ENCODE peak calls at places on chromosomes 11 and 22, in eight cellular contexts. O, Q, L, B, K, X, W and G are unnamed samples.

GRCh38 chr11:2399488-2400068 is 972 bp upstream of the TSSC4 start:
- DNase-seq in B (no peak), X (no peak), L (no peak), O (no peak), Q (no peak), W (no peak), K (no peak), G (no peak)

GRCh38 chr11:19819148-19819547 is 106.5 kb downstream of the NAV2 start:
- DNase-seq in K (no peak), Q (no peak), O (no peak), B (no peak), W (no peak), X (no peak), L (no peak), G (no peak)

GRCh38 chr11:87180743-87181142 is 143.0 kb downstream of the TMEM135 start:
- DNase-seq in K (no peak), B (no peak), O (no peak), W (peak; percentile 75), L (no peak), Q (no peak), X (no peak), G (no peak)

GRCh38 chr11:13333456-13333957 is 55.9 kb downstream of the BMAL1 start:
- DNase-seq in X (no peak), Q (no peak), B (no peak), O (no peak), K (no peak), L (no peak), W (peak; percentile 62), G (no peak)

GRCh38 chr11:7651140-7651551 is 22.2 kb downstream of the CYB5R2 start:
- DNase-seq in Q (no peak), O (no peak), L (no peak), W (no peak), B (no peak), X (peak; percentile 48), K (no peak), G (no peak)

GRCh38 chr11:111531687-111532364 is 8.7 kb upstream of the LAYN start:
- DNase-seq in L (no peak), W (peak; percentile 94), X (no peak), K (no peak), Q (no peak), O (no peak), B (no peak), G (no peak)

GRCh38 chr11:121613724-121614123 is 161.0 kb upstream of the SORL1-AS1 start:
- DNase-seq in X (no peak), L (no peak), B (no peak), Q (no peak), O (no peak), W (peak; percentile 13), K (no peak), G (no peak)

GRCh38 chr11:69860796-69861445 is 41.7 kb upstream of the FGF3 start:
- DNase-seq in O (no peak), L (no peak), K (no peak), X (no peak), Q (no peak), W (no peak), B (no peak), G (no peak)

GRCh38 chr11:47652070-47652469 is 9.7 kb upstream of the MTCH2 start:
- DNase-seq in B (no peak), K (no peak), W (no peak), Q (no peak), O (no peak), X (no peak), L (no peak), G (no peak)

GRCh38 chr22:18929459-18929858 is 6.6 kb downstream of the PRODH start:
- DNase-seq in X (no peak), B (peak; percentile 17), K (no peak), O (no peak), L (no peak), Q (no peak), W (no peak), G (no peak)

GRCh38 chr11:67483901-67484665 is 1.3 kb downstream of the AIP start:
- DNase-seq in Q (no peak), W (no peak), K (no peak), B (no peak), X (no peak), O (no peak), L (no peak), G (no peak)

GRCh38 chr11:78228467-78228866 is 39.7 kb downstream of the USP35 start:
- DNase-seq in X (peak; percentile 13), B (no peak), O (peak; percentile 27), K (no peak), Q (peak; percentile 70), L (no peak), W (peak; percentile 41), G (no peak)

GRCh38 chr22:30602049-30602448 is 4.9 kb upstream of the TCN2 start:
- DNase-seq in L (no peak), X (no peak), B (no peak), Q (no peak), K (no peak), O (no peak), W (peak; percentile 23), G (no peak)

GRCh38 chr11:9753031-9753430 is 89.2 kb downstream of the SWAP70 start:
- DNase-seq in O (no peak), L (no peak), X (no peak), B (no peak), W (peak; percentile 89), Q (no peak), K (no peak), G (no peak)

GRCh38 chr11:63262562-63262961 is 19.2 kb upstream of the SLC22A25 start:
- DNase-seq in W (no peak), O (no peak), X (no peak), K (no peak), Q (no peak), B (no peak), L (no peak), G (no peak)

DNA sequence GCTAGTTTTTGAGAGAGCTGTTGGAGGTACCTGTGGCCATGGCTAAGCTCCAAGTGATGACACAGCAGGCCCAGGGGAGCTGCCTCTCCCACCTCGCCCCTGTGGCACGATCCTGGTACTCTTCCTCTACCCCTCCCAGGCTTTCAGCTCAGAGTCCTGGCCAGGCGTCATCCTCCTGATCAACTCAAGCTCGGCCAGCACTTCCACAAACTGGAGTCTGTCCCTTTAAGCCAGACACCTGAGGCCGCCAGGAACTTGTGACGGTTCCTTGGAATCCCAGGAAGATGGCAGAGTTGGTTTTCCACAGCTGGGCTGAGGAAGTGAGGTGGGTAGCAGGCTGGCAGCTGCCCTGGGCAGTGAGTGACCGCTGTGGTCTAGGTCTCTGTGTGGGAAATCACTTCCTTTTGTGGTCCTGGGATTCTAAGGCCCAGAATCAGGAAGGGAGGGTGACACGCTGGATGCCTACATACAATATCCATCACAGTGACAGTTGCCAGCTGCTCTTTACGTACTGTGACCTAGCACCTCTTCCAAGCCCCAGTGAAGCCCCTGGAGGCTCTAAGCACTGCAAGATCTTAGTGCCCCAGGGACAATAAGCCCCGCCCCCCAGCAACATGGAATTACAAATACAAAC is 3.2 kb upstream of the CST6 start:
- DNase-seq in Q (no peak), W (no peak), B (no peak), L (no peak), K (no peak), X (no peak), O (no peak), G (no peak)
- H3K27ac ChIP-seq in Q (no peak overlapping the region), W (no peak overlapping the region), B (no peak overlapping the region), L (peak overlapping the region; percentile 73), K (no peak overlapping the region), X (no peak overlapping the region), O (no peak overlapping the region), G (no peak overlapping the region)

GRCh38 chr22:41449321-41449720 is 2.7 kb upstream of the TOB2 start:
- DNase-seq in X (no peak), O (no peak), K (no peak), B (no peak), L (no peak), W (no peak), Q (no peak), G (no peak)

GRCh38 chr22:41446639-41447434 is at the start of gene TOB2:
- DNase-seq in O (peak; percentile 95), B (peak; percentile 96), X (peak; percentile 98), W (peak; percentile 96), Q (peak; percentile 98), K (peak; percentile 88), L (peak; percentile 77), G (peak; percentile 97)

GRCh38 chr22:41447435-41448188 is 1.0 kb upstream of the TOB2 start:
- DNase-seq in Q (no peak), L (no peak), B (peak; percentile 84), O (peak; percentile 75), K (no peak), W (peak; percentile 72), X (peak; percentile 63), G (peak; percentile 80)

GRCh38 chr22:41446057-41446501 is 522 bp downstream of the TOB2 start:
- DNase-seq in O (peak; percentile 21), X (no peak), W (no peak), B (peak; percentile 49), K (no peak), Q (no peak), L (no peak), G (peak; percentile 47)

DNA sequence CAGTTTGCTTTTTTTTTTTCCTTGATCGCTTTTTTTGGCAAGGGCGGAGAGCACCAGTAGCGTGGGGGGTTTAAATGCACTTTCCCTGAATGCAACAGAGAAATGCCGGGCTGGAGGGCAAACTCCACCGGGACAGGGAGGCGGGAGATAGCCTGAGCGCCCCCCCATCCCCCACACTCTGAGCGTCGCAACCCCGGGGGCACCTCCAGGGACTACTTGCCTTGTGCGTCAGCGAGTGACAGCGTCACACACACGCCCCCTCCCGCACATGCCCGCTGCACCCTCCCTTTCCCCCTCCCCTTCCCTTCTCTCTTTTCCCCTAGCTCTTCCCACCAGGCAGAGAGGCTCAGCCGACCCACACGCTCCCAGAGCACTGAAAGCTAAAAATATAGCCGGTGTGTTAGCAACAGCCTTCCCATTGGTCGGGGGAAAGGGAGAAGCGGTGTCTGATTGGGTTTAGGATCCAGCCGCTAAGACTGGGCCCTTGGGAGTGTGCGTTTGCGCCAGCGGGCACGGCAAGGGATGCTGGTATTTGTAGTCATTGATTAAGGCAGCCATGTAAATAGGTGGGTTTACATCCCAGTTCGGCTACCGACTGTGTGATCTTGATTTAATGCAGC is 1.7 kb upstream of the TOB2 start:
- DNase-seq in L (peak; percentile 91), W (peak; percentile 100), K (peak; percentile 97), O (peak; percentile 99), X (peak; percentile 99), B (peak; percentile 97), Q (peak; percentile 98), G (peak; percentile 98)
- H3K27ac ChIP-seq in L (peak overlapping the region; percentile 99), W (peak overlapping the region; percentile 98), K (peak overlapping the region; percentile 96), O (peak overlapping the region; percentile 97), X (peak overlapping the region; percentile 97), B (peak overlapping the region; percentile 99), Q (peak overlapping the region; percentile 99), G (peak overlapping the region; percentile 98)

GRCh38 chr22:40486962-40487602 is 116.7 kb downstream of the SGSM3 start:
- DNase-seq in X (no peak), B (no peak), L (no peak), O (no peak), W (no peak), Q (no peak), K (no peak), G (no peak)
- H3K27ac ChIP-seq in X (no peak overlapping the region), B (no peak overlapping the region), L (peak overlapping the region; percentile 16), O (no peak overlapping the region), W (no peak overlapping the region), Q (no peak overlapping the region), K (no peak overlapping the region), G (no peak overlapping the region)

DNA sequence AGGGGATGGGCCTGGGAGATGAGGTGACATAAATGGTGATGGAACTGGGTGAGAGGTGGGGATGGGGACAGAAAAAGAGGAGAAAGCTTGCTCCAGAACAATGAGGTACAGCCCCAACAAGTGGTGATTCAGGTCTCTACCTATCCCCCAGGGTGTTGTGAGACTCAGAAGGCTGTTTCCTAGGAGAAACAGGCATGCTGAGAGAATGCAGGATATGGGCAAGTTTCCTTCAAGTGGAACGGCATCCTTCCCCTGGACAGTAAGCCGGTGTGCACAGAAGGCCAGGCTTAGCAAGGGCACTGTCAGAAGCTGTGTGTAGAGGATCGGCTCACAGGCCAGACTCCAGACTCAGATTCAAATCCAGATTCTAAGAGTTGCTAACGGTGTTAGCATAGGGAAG is 34.1 kb upstream of the CRTAM start:
- DNase-seq in K (no peak), Q (no peak), O (no peak), X (no peak), B (no peak), L (no peak), W (peak; percentile 57), G (no peak)
- H3K27ac ChIP-seq in K (no peak overlapping the region), Q (no peak overlapping the region), O (no peak overlapping the region), X (no peak overlapping the region), B (no peak overlapping the region), L (no peak overlapping the region), W (no peak overlapping the region), G (no peak overlapping the region)